ENCODE peak calls at places on chromosomes 12 and 14, in ten cellular contexts. C is fibroblast of gingiva; M is astrocyte of the spinal cord; G is uterus; L is endothelial cell; U is caudate nucleus; H is naive B cell; P is stimulated activated CD4-positive, alpha-beta T cell treated with anti-CD3 and anti-CD28 coated beads, Interleukin-1b, Interleukin-23, amount 100 ng/mL, for 24 hours; A is transverse colon; K is omental fat pad. Y is an unnamed sample.

GRCh38 chr14:103517626-103518415 is 4.8 kb downstream of the CKB start:
- DNase-seq in C (no peak), M (no peak), G (peak), L (no peak), U (no peak), H (no peak), P (no peak), A (peak), K (no peak), Y (no peak)

GRCh38 chr12:102249073-102249854 is 51.6 kb upstream of the PMCH start:
- DNase-seq in C (no peak), M (no peak), G (no peak), L (no peak), U (no peak), H (no peak), P (no peak), A (no peak), K (no peak), Y (peak)

GRCh38 chr12:4401108-4401507 is 21.6 kb upstream of the FGF23 start:
- DNase-seq in C (no peak), M (no peak), G (no peak), L (no peak), U (no peak), H (no peak), P (no peak), A (no peak), K (no peak), Y (no peak)

GRCh38 chr12:38904932-38905479 is 385 bp downstream of the CPNE8 start:
- DNase-seq in C (peak), M (peak), G (peak), L (peak), U (no peak), H (peak), P (peak), A (peak), K (peak), Y (peak)

GRCh38 chr14:101595887-101596721 is 34.8 kb downstream of the DIO3 start:
- DNase-seq in C (no peak), M (no peak), G (no peak), L (no peak), U (no peak), H (peak), P (peak), A (peak), K (no peak), Y (no peak)

GRCh38 chr12:113955109-113955970 is 10.8 kb downstream of the RBM19 start:
- DNase-seq in C (no peak), M (no peak), G (no peak), L (peak), U (no peak), H (no peak), P (no peak), A (peak), K (no peak), Y (no peak)

GRCh38 chr12:70576341-70577282 is 60.6 kb downstream of the PTPRB start:
- DNase-seq in C (peak), M (peak), G (no peak), L (no peak), U (no peak), H (peak), P (no peak), A (no peak), K (no peak), Y (peak)

GRCh38 chr12:125247477-125247876 is 182.2 kb downstream of the AACS start:
- DNase-seq in C (no peak), M (no peak), G (no peak), L (no peak), U (no peak), H (no peak), P (no peak), A (no peak), K (no peak), Y (no peak)

GRCh38 chr12:86513206-86513605 is 257.0 kb upstream of the MGAT4C start:
- DNase-seq in C (peak), M (no peak), G (no peak), L (no peak), U (no peak), H (no peak), P (no peak), A (no peak), K (no peak), Y (no peak)

GRCh38 chr14:102235275-102235897 is 69.6 kb downstream of the MOK start:
- DNase-seq in C (peak), M (peak), G (peak), L (peak), U (peak), H (peak), P (peak), A (peak), K (peak), Y (peak)

GRCh38 chr12:119090276-119090675 is 88.5 kb upstream of the HSPB8 start:
- DNase-seq in C (no peak), M (no peak), G (no peak), L (no peak), U (no peak), H (no peak), P (no peak), A (no peak), K (no peak), Y (no peak)

GRCh38 chr12:101027200-101027599 is 182.8 kb downstream of the SLC5A8 start:
- DNase-seq in C (no peak), M (no peak), G (no peak), L (no peak), U (no peak), H (no peak), P (no peak), A (no peak), K (no peak), Y (no peak)

GRCh38 chr12:3176754-3177153 is 99.6 kb downstream of the TSPAN9 start:
- DNase-seq in C (no peak), M (no peak), G (no peak), L (no peak), U (no peak), H (no peak), P (no peak), A (no peak), K (no peak), Y (no peak)

GRCh38 chr12:8544295-8544694 is 3.6 kb upstream of the CLEC4E start:
- DNase-seq in C (peak), M (peak), G (peak), L (peak), U (peak), H (peak), P (peak), A (peak), K (peak), Y (peak)

GRCh38 chr12:91186189-91186588 is 3.6 kb upstream of the DCN start:
- DNase-seq in C (no peak), M (no peak), G (no peak), L (no peak), U (no peak), H (no peak), P (no peak), A (no peak), K (no peak), Y (no peak)

GRCh38 chr14:95257521-95257920 is 62.2 kb downstream of the CLMN start:
- DNase-seq in C (no peak), M (no peak), G (no peak), L (no peak), U (no peak), H (no peak), P (no peak), A (no peak), K (no peak), Y (no peak)

GRCh38 chr12:115423546-115423987 is 739.6 kb upstream of the TBX3 start:
- DNase-seq in C (no peak), M (no peak), G (no peak), L (no peak), U (no peak), H (no peak), P (no peak), A (no peak), K (no peak), Y (peak)

GRCh38 chr12:82299617-82300016 is 58.6 kb downstream of the CCDC59 start:
- DNase-seq in C (no peak), M (peak), G (no peak), L (no peak), U (no peak), H (no peak), P (no peak), A (no peak), K (no peak), Y (no peak)

GRCh38 chr12:49783917-49784676 is 42.7 kb downstream of the TMBIM6 start:
- DNase-seq in C (peak), M (peak), G (no peak), L (no peak), U (no peak), H (no peak), P (no peak), A (no peak), K (no peak), Y (no peak)